ENCODE peak calls at places on chromosomes 13 and 19, in four cellular contexts. One of them, this sample, is unnamed.

GRCh38 chr19:33620611-33621010 is 1.1 kb upstream of the CHST8 start:
- DNase-seq in mesenchymal stem cell: no peak
- DNase-seq in IMR-90: no peak
- DNase-seq in H9: no peak
- DNase-seq in this sample: no peak

GRCh38 chr13:57314897-57315520 is 148.0 kb downstream of the PRR20E start:
- DNase-seq in mesenchymal stem cell: peak
- DNase-seq in H9: no peak
- DNase-seq in IMR-90: no peak
- DNase-seq in this sample: no peak

GRCh38 chr13:108686027-108686426 is 56.6 kb downstream of the MYO16 start:
- DNase-seq in mesenchymal stem cell: no peak
- DNase-seq in H9: no peak
- DNase-seq in IMR-90: no peak
- DNase-seq in this sample: no peak

GRCh38 chr19:3670258-3670795 is 29.9 kb downstream of the PIP5K1C start:
- DNase-seq in IMR-90: peak
- DNase-seq in H9: no peak
- DNase-seq in mesenchymal stem cell: peak
- DNase-seq in this sample: no peak

GRCh38 chr13:37446503-37446902 is 152.1 kb downstream of the POSTN start:
- DNase-seq in H9: no peak
- DNase-seq in mesenchymal stem cell: peak
- DNase-seq in IMR-90: peak
- DNase-seq in this sample: no peak

GRCh38 chr13:45219123-45219891 is 18.5 kb upstream of the KCTD4 start:
- DNase-seq in IMR-90: no peak
- DNase-seq in H9: no peak
- DNase-seq in mesenchymal stem cell: peak
- DNase-seq in this sample: no peak

GRCh38 chr19:42052241-42052863 is 17.7 kb downstream of the GRIK5 start:
- DNase-seq in H9: no peak
- DNase-seq in mesenchymal stem cell: no peak
- DNase-seq in IMR-90: no peak
- DNase-seq in this sample: no peak

GRCh38 chr19:38891791-38892190 is 7.6 kb downstream of the SIRT2 start:
- DNase-seq in H9: no peak
- DNase-seq in IMR-90: no peak
- DNase-seq in mesenchymal stem cell: no peak
- DNase-seq in this sample: no peak

GRCh38 chr13:34189946-34190345 is 372.0 kb downstream of the RFC3 start:
- DNase-seq in IMR-90: no peak
- DNase-seq in mesenchymal stem cell: no peak
- DNase-seq in H9: no peak
- DNase-seq in this sample: no peak

GRCh38 chr19:9757544-9758501 is 10.7 kb downstream of the ZNF846 start:
- DNase-seq in H9: no peak
- DNase-seq in mesenchymal stem cell: peak
- DNase-seq in IMR-90: no peak
- DNase-seq in this sample: no peak

GRCh38 chr13:99320693-99321481 is 13.7 kb upstream of the GPR183 start:
- DNase-seq in mesenchymal stem cell: peak
- DNase-seq in H9: no peak
- DNase-seq in IMR-90: peak
- DNase-seq in this sample: no peak

DNA sequence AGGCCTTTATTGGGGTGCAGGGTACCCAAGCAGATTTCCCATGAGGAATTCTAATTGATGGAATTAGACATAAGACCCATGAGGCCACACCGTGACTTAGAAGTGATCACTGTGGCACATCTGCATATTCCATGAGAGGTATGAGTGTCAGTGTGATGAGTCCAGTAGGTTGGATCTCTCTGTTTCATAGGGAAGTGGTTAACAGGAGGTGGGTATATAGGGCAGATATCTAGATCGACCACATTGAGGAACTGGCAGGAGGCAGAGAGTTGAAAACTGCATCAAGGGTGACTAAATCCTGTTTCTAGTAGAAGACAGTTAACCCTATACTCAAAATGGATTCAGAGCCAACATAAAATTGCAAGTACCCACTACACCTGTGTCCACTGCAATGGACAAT is 68.6 kb upstream of the MIR17HG start:
- DNase-seq in H9: no peak
- DNase-seq in mesenchymal stem cell: no peak
- DNase-seq in IMR-90: no peak
- DNase-seq in this sample: no peak
- H2BK5ac ChIP-seq in H9: no peak
- H2BK5ac ChIP-seq in mesenchymal stem cell: no peak
- H2BK5ac ChIP-seq in IMR-90: no peak
- H2BK5ac ChIP-seq in this sample: no peak

GRCh38 chr19:53004242-53004641 is 9.5 kb upstream of the ERVV-1 start:
- DNase-seq in H9: no peak
- DNase-seq in IMR-90: no peak
- DNase-seq in mesenchymal stem cell: no peak
- DNase-seq in this sample: no peak
- H2BK5ac ChIP-seq in H9: no peak
- H2BK5ac ChIP-seq in IMR-90: no peak
- H2BK5ac ChIP-seq in mesenchymal stem cell: no peak
- H2BK5ac ChIP-seq in this sample: no peak

GRCh38 chr13:60178327-60178726 is 14.6 kb upstream of the DIAPH3 start:
- DNase-seq in IMR-90: no peak
- DNase-seq in mesenchymal stem cell: no peak
- DNase-seq in H9: no peak
- DNase-seq in this sample: no peak

DNA sequence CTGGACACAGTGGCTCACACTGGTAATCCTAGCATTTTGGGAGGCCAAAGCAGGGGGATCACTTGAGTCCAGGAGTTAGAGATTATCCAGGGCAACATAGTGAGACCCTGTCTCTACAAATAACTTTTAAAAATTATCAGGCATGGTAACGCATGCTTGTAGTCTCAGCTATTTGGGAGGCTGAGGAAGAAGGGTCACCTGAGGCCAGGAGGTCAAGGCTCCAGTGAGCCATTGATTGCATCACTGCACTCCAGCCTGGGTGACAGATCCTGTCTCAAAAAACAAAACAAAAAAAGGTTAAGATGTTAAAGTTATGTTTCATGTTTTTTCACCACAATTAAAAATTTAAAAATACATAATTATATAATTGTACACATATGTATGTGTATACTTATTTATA is 19.2 kb upstream of the DIAPH3 start:
- DNase-seq in mesenchymal stem cell: no peak
- DNase-seq in IMR-90: no peak
- DNase-seq in H9: no peak
- DNase-seq in this sample: no peak
- H2BK5ac ChIP-seq in mesenchymal stem cell: no peak
- H2BK5ac ChIP-seq in IMR-90: no peak
- H2BK5ac ChIP-seq in H9: no peak
- H2BK5ac ChIP-seq in this sample: no peak

DNA sequence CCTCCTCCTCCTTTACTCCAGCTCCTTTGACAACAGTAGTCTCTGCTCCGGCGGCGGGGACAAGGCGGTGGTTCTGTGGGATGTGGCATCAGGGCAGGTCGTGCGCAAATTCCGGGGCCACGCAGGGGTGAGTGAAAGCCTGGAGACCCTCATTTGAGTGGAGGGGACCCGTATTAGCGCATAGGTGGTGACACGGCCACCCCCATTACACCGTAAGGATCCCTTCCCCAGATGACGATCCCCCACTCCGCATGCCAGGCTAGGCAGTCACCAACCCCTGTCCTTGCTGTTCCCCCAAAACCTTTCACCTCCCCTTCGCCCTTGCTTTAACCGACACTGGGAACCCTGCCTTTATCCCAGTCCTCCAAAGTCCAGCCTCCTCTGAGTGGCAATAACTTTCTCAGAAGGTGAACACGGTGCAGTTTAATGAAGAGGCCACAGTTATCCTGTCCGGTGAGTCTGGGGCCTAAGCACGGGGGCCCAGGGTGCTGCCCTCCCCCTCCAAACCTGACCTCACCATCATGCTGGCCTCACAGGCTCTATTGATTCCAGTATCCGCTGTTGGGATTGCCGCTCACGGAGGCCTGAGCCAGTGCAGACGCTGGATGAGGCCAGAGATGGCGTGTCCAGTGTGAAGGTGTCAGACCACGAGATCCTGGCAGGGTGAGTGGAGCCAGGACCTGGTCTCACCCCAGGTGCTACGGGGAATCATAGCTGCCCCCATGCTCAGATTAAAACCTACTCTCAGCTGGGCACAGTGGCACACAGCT is 3.7 kb downstream of the WDR83 start:
- DNase-seq in H9: no peak
- DNase-seq in IMR-90: no peak
- DNase-seq in mesenchymal stem cell: no peak
- DNase-seq in this sample: no peak
- H2BK5ac ChIP-seq in H9: no peak
- H2BK5ac ChIP-seq in IMR-90: peak
- H2BK5ac ChIP-seq in mesenchymal stem cell: no peak
- H2BK5ac ChIP-seq in this sample: peak

GRCh38 chr19:51904331-51905165 is at the start of gene ZNF649:
- DNase-seq in H9: peak
- DNase-seq in IMR-90: peak
- DNase-seq in mesenchymal stem cell: peak
- DNase-seq in this sample: peak
- H2BK5ac ChIP-seq in H9: peak
- H2BK5ac ChIP-seq in IMR-90: no peak
- H2BK5ac ChIP-seq in mesenchymal stem cell: no peak
- H2BK5ac ChIP-seq in this sample: peak

DNA sequence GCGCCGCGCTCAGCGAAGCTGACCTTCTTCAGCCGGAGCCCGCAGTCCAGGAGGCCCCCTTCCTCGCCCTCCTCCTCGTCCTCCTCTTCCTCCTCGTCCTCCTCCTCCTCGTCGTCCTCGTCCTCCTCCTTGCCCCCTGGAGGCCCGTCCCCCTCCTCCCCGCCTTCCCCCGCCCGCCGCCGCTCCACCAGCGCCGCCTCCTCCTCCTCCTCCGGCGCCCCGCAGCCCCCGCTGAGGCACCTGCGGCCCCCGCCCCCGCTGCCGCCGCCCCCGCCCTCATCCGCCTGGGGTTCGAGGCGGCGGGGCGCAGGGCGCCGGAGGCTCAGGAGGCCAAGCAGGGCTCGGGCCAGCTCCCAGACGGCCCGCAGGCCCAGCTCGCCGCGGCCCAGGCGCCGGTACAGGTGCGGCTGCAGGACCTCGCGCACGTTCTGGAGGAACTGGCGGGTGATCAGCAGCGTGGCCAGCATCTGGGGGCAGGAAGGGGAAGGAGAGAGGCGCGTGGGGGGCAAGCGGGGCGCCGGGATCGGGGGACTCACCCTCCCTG is 6.1 kb downstream of the ANO8 start:
- DNase-seq in mesenchymal stem cell: no peak
- DNase-seq in H9: no peak
- DNase-seq in IMR-90: no peak
- DNase-seq in this sample: peak
- H2BK5ac ChIP-seq in mesenchymal stem cell: no peak
- H2BK5ac ChIP-seq in H9: no peak
- H2BK5ac ChIP-seq in IMR-90: no peak
- H2BK5ac ChIP-seq in this sample: peak

DNA sequence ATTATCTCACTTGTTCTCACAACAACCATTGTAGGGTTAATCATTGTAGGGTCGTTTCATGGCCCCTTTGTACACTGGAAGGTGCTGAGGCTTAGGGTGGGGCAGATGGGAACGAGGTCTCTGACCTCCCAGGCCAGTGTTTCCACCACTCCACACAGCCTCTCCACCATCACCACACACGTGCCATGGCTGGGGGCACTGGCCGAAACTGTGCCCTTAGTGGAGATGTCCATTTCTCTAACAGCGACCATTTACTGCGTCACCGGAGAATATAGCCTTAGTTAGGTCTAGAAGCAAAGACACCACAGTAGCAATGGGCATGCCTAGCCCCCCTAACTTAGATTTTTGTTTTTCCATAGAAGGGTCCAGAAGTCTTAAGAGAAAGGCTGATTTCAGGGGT is 36.5 kb downstream of the COL4A1 start:
- DNase-seq in mesenchymal stem cell: no peak
- DNase-seq in IMR-90: no peak
- DNase-seq in H9: no peak
- DNase-seq in this sample: no peak
- H2BK5ac ChIP-seq in mesenchymal stem cell: no peak
- H2BK5ac ChIP-seq in IMR-90: no peak
- H2BK5ac ChIP-seq in H9: no peak
- H2BK5ac ChIP-seq in this sample: no peak

GRCh38 chr19:15399635-15400034 is 19.2 kb downstream of the AKAP8L start:
- DNase-seq in H9: no peak
- DNase-seq in IMR-90: no peak
- DNase-seq in mesenchymal stem cell: no peak
- DNase-seq in this sample: no peak

GRCh38 chr19:15397782-15398181 is 18.2 kb upstream of the AKAP8 start:
- DNase-seq in mesenchymal stem cell: no peak
- DNase-seq in IMR-90: no peak
- DNase-seq in H9: no peak
- DNase-seq in this sample: no peak

GRCh38 chr19:15399234-15399515 is 19.6 kb upstream of the AKAP8 start:
- DNase-seq in H9: no peak
- DNase-seq in mesenchymal stem cell: no peak
- DNase-seq in IMR-90: no peak
- DNase-seq in this sample: no peak

GRCh38 chr19:15397236-15397635 is 17.6 kb upstream of the AKAP8 start:
- DNase-seq in mesenchymal stem cell: no peak
- DNase-seq in IMR-90: no peak
- DNase-seq in H9: no peak
- DNase-seq in this sample: no peak

GRCh38 chr19:15398501-15399233 is 19.1 kb upstream of the AKAP8 start:
- DNase-seq in H9: no peak
- DNase-seq in IMR-90: no peak
- DNase-seq in mesenchymal stem cell: no peak
- DNase-seq in this sample: no peak
- H2BK5ac ChIP-seq in H9: no peak
- H2BK5ac ChIP-seq in IMR-90: no peak
- H2BK5ac ChIP-seq in mesenchymal stem cell: no peak
- H2BK5ac ChIP-seq in this sample: no peak

GRCh38 chr19:4759388-4760284 is 31.9 kb upstream of the FEM1A start:
- DNase-seq in H9: peak
- DNase-seq in mesenchymal stem cell: peak
- DNase-seq in IMR-90: peak
- DNase-seq in this sample: peak
- H2BK5ac ChIP-seq in H9: no peak
- H2BK5ac ChIP-seq in mesenchymal stem cell: no peak
- H2BK5ac ChIP-seq in IMR-90: no peak
- H2BK5ac ChIP-seq in this sample: no peak

This sample was measured in H1.